ENCODE peak calls at places on chromosome 22, in eight cellular contexts. T is cardiac muscle cell, Z is foreskin fibroblast, E is astrocyte of the spinal cord, W is tibial nerve, N is tibial artery, Q is cardiac fibroblast, R is neural progenitor cell. Y is an unnamed sample.

GRCh38 chr22:43829448-43829821 is 17.3 kb upstream of the EFCAB6 start:
- DNase-seq in N (no peak), Z (peak), R (no peak), Q (no peak), T (no peak), E (peak), W (no peak), Y (no peak)

GRCh38 chr22:45212306-45212709 is 28.4 kb downstream of the KIAA0930 start:
- DNase-seq in R (peak), N (peak), Z (peak), E (peak), T (peak), W (no peak), Q (peak), Y (peak)

GRCh38 chr22:47715866-47716578 is 953.6 kb downstream of the TBC1D22A start:
- DNase-seq in Q (no peak), N (no peak), R (no peak), T (no peak), Z (no peak), E (no peak), W (no peak), Y (no peak)

GRCh38 chr22:37303821-37304274 is 21.5 kb downstream of the CYTH4 start:
- DNase-seq in N (peak), T (no peak), E (peak), R (no peak), Q (peak), W (no peak), Z (peak), Y (peak)

GRCh38 chr22:50473088-50473487 is 1.7 kb downstream of the SBF1 start:
- DNase-seq in N (no peak), E (no peak), Q (no peak), T (no peak), Z (peak), R (peak), W (no peak), Y (no peak)

GRCh38 chr22:42608481-42609361 is 6.0 kb downstream of the POLDIP3 start:
- DNase-seq in E (peak), Q (peak), Z (peak), R (peak), W (no peak), T (no peak), N (no peak), Y (no peak)

GRCh38 chr22:44357296-44357961 is 44.7 kb upstream of the SHISAL1 start:
- DNase-seq in E (no peak), Z (no peak), Q (no peak), W (no peak), N (no peak), R (peak), T (no peak), Y (no peak)

GRCh38 chr22:21929253-21929652 is 23.4 kb downstream of the PPM1F start:
- DNase-seq in N (no peak), R (no peak), Q (no peak), T (no peak), Z (no peak), W (no peak), E (no peak), Y (no peak)

GRCh38 chr22:20906387-20906767 is 10.8 kb upstream of the CRKL start:
- DNase-seq in Q (no peak), Z (no peak), R (no peak), N (no peak), E (no peak), T (no peak), W (no peak), Y (no peak)

GRCh38 chr22:50247748-50248147 is 2.9 kb upstream of the TUBGCP6 start:
- DNase-seq in Q (peak), T (no peak), E (peak), N (no peak), W (no peak), R (peak), Z (peak), Y (no peak)

GRCh38 chr22:37253164-37253660 is 9.1 kb upstream of the RAC2 start:
- DNase-seq in T (no peak), E (no peak), W (no peak), Z (no peak), Q (no peak), R (no peak), N (no peak), Y (no peak)

GRCh38 chr22:37607010-37607911 is 1.4 kb upstream of the GGA1 start:
- DNase-seq in E (peak), Z (peak), R (peak), Q (peak), N (peak), W (peak), T (peak), Y (no peak)

GRCh38 chr22:30802202-30803166 is 107.8 kb downstream of the OSBP2 start:
- DNase-seq in Z (peak), R (peak), E (peak), W (peak), N (peak), Q (peak), T (peak), Y (peak)

GRCh38 chr22:21951931-21952465 is 650 bp downstream of the PPM1F start:
- DNase-seq in R (peak), Z (peak), N (no peak), W (no peak), T (peak), E (peak), Q (peak), Y (no peak)

GRCh38 chr22:28410050-28410816 is 269.4 kb downstream of the TTC28 start:
- DNase-seq in T (no peak), E (peak), R (no peak), Z (peak), W (no peak), Q (peak), N (no peak), Y (no peak)

GRCh38 chr22:23691748-23692423 is 1.1 kb downstream of the RGL4 start:
- DNase-seq in E (no peak), T (no peak), W (no peak), Z (no peak), R (no peak), Q (no peak), N (no peak), Y (no peak)

GRCh38 chr22:37627545-37627944 is 11.9 kb upstream of the SH3BP1 start:
- DNase-seq in T (no peak), Z (no peak), R (no peak), N (no peak), E (no peak), Q (no peak), W (no peak), Y (no peak)

GRCh38 chr22:21959274-21960074 is 6.8 kb upstream of the PPM1F start:
- DNase-seq in Q (no peak), W (no peak), T (no peak), R (no peak), E (no peak), Z (no peak), N (no peak), Y (no peak)

GRCh38 chr22:26763633-26764295 is 106.4 kb downstream of the MIAT start:
- DNase-seq in Z (peak), T (no peak), R (no peak), Q (peak), W (no peak), N (peak), E (no peak), Y (peak)

GRCh38 chr22:45246060-45246985 is 5.6 kb upstream of the KIAA0930 start:
- DNase-seq in W (no peak), Z (peak), R (no peak), T (no peak), N (no peak), Q (peak), E (peak), Y (peak)

GRCh38 chr22:31646186-31647019 is 15.6 kb downstream of the PISD start:
- DNase-seq in E (peak), N (no peak), Q (peak), W (no peak), R (no peak), Z (peak), T (no peak), Y (peak)

GRCh38 chr22:26828311-26828710 is 170.9 kb downstream of the MIAT start:
- DNase-seq in T (no peak), Q (no peak), W (no peak), R (no peak), Z (peak), E (no peak), N (no peak), Y (no peak)

GRCh38 chr22:42930810-42931420 is 73.8 kb upstream of the ARFGAP3 start:
- DNase-seq in Z (peak), E (no peak), R (no peak), Q (no peak), W (no peak), N (no peak), T (no peak), Y (no peak)

GRCh38 chr22:50010676-50011446 is 1.7 kb downstream of the IL17REL start:
- DNase-seq in Z (no peak), R (no peak), Q (no peak), T (no peak), N (no peak), E (no peak), W (no peak), Y (no peak)

GRCh38 chr22:29727248-29727551 is 7.4 kb downstream of the CABP7 start:
- DNase-seq in Q (peak), N (peak), E (no peak), T (peak), R (peak), W (no peak), Z (peak), Y (no peak)
- TF ChIP-seq CTCF in Q (peak), N (peak), E (peak), T (peak), R (peak), W (peak), Z (peak), Y (peak)

DNA sequence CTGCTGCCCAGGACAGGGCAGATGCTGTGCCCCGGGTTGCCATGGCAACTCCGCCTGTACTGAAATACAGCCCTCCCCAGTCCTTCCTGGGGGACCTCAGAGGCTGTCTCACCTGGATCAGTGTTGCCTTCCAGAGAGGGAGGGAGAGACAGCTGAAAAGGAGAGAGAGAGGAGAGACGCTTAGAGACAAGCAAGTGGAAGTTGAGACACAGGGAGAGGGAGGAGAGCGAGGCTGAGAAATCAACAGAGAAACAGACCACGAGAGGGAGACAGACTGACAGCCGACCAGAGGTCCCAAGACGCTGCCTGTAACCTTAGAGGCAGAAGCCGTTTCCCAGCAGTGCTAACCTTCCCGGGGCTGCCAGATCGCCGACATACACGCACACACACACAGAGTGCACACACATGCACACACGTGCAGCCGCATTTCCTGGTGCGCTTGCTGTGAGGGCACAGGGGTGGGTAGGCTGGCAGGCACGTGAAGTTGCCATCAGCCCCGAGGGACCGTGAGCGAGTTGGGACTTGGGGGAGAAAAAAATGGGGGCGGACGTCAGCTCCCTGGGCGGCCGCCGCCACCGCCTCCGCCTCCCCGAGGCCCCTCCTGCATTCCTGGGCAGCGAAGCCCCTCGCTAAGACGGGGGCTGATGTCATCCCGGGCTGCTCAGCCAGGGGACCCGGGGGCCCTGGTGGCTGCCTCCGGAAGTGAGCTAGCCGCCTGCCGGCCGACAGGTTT is 88.6 kb upstream of the CRYBB3 start:
- DNase-seq in Z (peak), R (peak), W (no peak), Q (peak), E (peak), N (peak), T (peak), Y (peak)
- H3K4me3 ChIP-seq in Z (peak), R (peak), W (peak), Q (peak), E (peak), N (peak), T (peak), Y (peak)

GRCh38 chr22:19559324-19559811 is 35.2 kb upstream of the CLDN5 start:
- DNase-seq in Z (no peak), R (no peak), N (no peak), T (no peak), Q (no peak), E (no peak), W (no peak), Y (no peak)

GRCh38 chr22:19559956-19560355 is 35.7 kb upstream of the CLDN5 start:
- DNase-seq in R (no peak), N (no peak), W (no peak), T (no peak), E (no peak), Q (no peak), Z (no peak), Y (no peak)

GRCh38 chr22:19555651-19556050 is 31.4 kb upstream of the CLDN5 start:
- DNase-seq in W (no peak), Z (no peak), R (no peak), E (no peak), Q (no peak), N (no peak), T (no peak), Y (no peak)

GRCh38 chr22:19554834-19555404 is 30.7 kb upstream of the CLDN5 start:
- DNase-seq in Q (peak), R (peak), T (peak), N (no peak), Z (peak), W (no peak), E (peak), Y (no peak)

GRCh38 chr22:19556963-19557545 is 32.8 kb upstream of the CLDN5 start:
- DNase-seq in Q (no peak), T (no peak), Z (no peak), N (no peak), R (no peak), W (no peak), E (no peak), Y (no peak)
- TF ChIP-seq CTCF in Q (no peak), T (no peak), Z (no peak), N (no peak), R (no peak), W (no peak), E (no peak), Y (no peak)

DNA sequence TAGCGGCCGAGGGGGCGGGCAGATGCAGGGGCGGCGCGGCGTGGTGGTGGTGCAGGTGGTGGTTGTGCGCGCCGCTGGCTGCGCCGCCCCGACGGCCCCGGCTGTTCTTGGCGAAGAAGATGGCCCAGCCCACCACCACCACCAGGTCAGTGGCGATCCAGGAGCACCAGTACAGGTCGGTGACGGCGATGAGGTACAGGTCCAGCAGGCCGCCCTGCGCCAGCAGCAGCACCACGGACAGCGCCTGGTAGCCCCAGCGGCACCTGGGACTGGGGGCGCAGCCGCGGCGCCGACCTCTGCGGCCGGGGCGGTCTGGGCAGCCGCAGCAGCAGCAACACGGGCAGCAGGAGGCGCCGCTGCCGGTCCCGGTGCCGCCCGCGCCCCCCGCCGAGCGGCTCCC is 879 bp downstream of the TMEM121B start:
- DNase-seq in T (peak), R (peak), Z (peak), N (no peak), W (no peak), E (peak), Q (peak), Y (no peak)
- H3K4me3 ChIP-seq in T (peak), R (peak), Z (no peak), N (peak), W (no peak), E (no peak), Q (no peak), Y (no peak)

GRCh38 chr22:39570226-39570625 is 327 bp upstream of the CACNA1I start:
- DNase-seq in R (no peak), Z (no peak), Q (no peak), T (no peak), W (no peak), E (no peak), N (no peak), Y (no peak)
- TF ChIP-seq CTCF in R (no peak), Z (no peak), Q (no peak), T (no peak), W (no peak), E (no peak), N (no peak), Y (no peak)

DNA sequence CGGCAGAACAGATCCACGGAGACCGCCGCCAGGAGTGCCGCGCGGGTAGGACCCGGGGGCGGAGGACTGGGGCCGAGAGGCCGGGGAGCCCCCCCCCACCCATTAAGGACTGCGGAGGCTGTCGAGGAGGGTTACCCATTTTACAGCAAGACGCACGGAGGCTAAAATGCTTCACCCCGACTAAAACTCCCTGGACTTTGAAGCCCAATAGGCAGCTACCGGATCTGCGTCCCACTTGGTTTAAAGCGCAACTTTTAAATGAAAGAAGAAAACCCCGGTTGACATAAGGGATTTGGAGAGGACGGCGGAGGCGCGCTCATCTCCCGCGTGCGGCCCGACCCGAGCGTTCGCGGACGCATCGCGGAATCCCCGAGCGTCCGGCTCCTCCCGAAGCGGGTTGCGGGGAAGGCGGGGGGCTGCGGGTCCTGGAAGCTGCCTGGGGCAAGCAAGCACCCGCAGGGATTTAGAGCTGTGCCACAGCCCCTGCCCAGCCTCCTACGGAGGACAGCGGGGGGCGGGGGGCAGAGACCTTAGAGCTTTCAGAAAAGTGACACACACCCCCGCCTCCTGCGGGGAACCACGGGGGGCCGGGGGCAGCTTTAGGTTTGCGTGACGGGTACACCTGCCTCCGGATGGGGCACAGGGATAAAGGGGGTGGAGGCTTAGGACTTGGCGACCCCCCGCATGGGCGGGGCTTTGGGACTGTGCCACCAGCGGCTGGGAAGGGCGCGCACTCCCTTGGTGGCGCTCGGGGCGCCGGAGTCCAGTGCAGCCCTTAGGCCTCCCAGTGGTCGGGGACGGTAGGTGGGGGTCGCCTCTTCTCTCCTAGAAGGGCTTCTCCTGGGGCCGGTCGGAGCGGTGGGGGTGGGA is 761 bp upstream of the CELSR1 start:
- DNase-seq in R (peak), Q (peak), N (no peak), W (no peak), T (peak), E (peak), Z (peak), Y (no peak)
- H3K4me3 ChIP-seq in R (peak), Q (peak), N (peak), W (peak), T (peak), E (peak), Z (peak), Y (peak)

GRCh38 chr22:33000342-33001280 is 57.6 kb downstream of the SYN3 start:
- DNase-seq in W (peak), Z (peak), T (peak), E (peak), Q (peak), N (peak), R (peak), Y (no peak)
- TF ChIP-seq CTCF in W (peak), Z (peak), T (peak), E (peak), Q (peak), N (peak), R (peak), Y (peak)

GRCh38 chr22:36123673-36124630 is 36.6 kb downstream of the APOL3 start:
- DNase-seq in N (peak), E (peak), W (peak), T (peak), R (peak), Q (peak), Z (peak), Y (peak)
- H3K4me3 ChIP-seq in N (peak), E (no peak), W (peak), T (no peak), R (no peak), Q (no peak), Z (peak), Y (no peak)

GRCh38 chr22:39263626-39264025 is 18.8 kb upstream of the PDGFB start:
- DNase-seq in W (no peak), R (no peak), T (no peak), N (no peak), Q (no peak), E (no peak), Z (no peak), Y (no peak)

GRCh38 chr22:39267966-39268365 is 23.2 kb upstream of the PDGFB start:
- DNase-seq in E (no peak), W (no peak), R (no peak), Z (no peak), Q (no peak), T (no peak), N (no peak), Y (no peak)

GRCh38 chr22:39264344-39265116 is 19.7 kb upstream of the PDGFB start:
- DNase-seq in Z (no peak), E (no peak), W (peak), Q (no peak), T (no peak), N (peak), R (no peak), Y (no peak)

GRCh38 chr22:39266398-39267030 is 21.7 kb upstream of the PDGFB start:
- DNase-seq in Z (peak), R (no peak), Q (peak), E (no peak), T (no peak), W (no peak), N (peak), Y (no peak)

GRCh38 chr22:39265143-39265542 is 20.4 kb upstream of the PDGFB start:
- DNase-seq in W (no peak), E (no peak), Q (no peak), R (no peak), Z (no peak), T (no peak), N (no peak), Y (no peak)
- TF ChIP-seq CTCF in W (no peak), E (no peak), Q (no peak), R (no peak), Z (no peak), T (no peak), N (no peak), Y (no peak)

GRCh38 chr22:39123811-39124668 is 27.0 kb downstream of the APOBEC3H start:
- DNase-seq in W (no peak), Q (no peak), T (peak), N (no peak), R (peak), Z (no peak), E (no peak), Y (no peak)
- H3K4me3 ChIP-seq in W (no peak), Q (no peak), T (no peak), N (no peak), R (no peak), Z (no peak), E (no peak), Y (no peak)